ENCODE peak calls at places on chromosomes 5 and 9, in five cellular contexts. One of them, this sample, is unnamed.

GRCh38 chr9:138099803-138100598 is 222.4 kb downstream of the CACNA1B start:
- DNase-seq in choroid plexus epithelial cell: no peak
- DNase-seq in tibial nerve: no peak
- DNase-seq in heart right ventricle: no peak
- DNase-seq in fibroblast of villous mesenchyme: no peak
- DNase-seq in this sample: no peak

GRCh38 chr9:129326061-129327005 is 148.3 kb upstream of the IER5L start:
- DNase-seq in choroid plexus epithelial cell: no peak
- DNase-seq in tibial nerve: no peak
- DNase-seq in heart right ventricle: no peak
- DNase-seq in fibroblast of villous mesenchyme: no peak
- DNase-seq in this sample: no peak

GRCh38 chr9:108953983-108954574 is 19.9 kb downstream of the ABITRAM start:
- DNase-seq in tibial nerve: no peak
- DNase-seq in fibroblast of villous mesenchyme: peak
- DNase-seq in heart right ventricle: peak
- DNase-seq in choroid plexus epithelial cell: peak
- DNase-seq in this sample: peak

GRCh38 chr9:135494791-135495559 is 5.5 kb upstream of the MRPS2 start:
- DNase-seq in tibial nerve: no peak
- DNase-seq in fibroblast of villous mesenchyme: no peak
- DNase-seq in heart right ventricle: no peak
- DNase-seq in choroid plexus epithelial cell: no peak
- DNase-seq in this sample: no peak

GRCh38 chr9:87464992-87465378 is 32.7 kb upstream of the DAPK1 start:
- DNase-seq in choroid plexus epithelial cell: no peak
- DNase-seq in fibroblast of villous mesenchyme: no peak
- DNase-seq in heart right ventricle: no peak
- DNase-seq in tibial nerve: no peak
- DNase-seq in this sample: no peak

GRCh38 chr5:160751297-160751696 is 100.7 kb downstream of the ATP10B start:
- DNase-seq in tibial nerve: no peak
- DNase-seq in choroid plexus epithelial cell: no peak
- DNase-seq in heart right ventricle: no peak
- DNase-seq in fibroblast of villous mesenchyme: no peak
- DNase-seq in this sample: no peak

GRCh38 chr9:2208991-2209390 is 193.8 kb downstream of the SMARCA2 start:
- DNase-seq in fibroblast of villous mesenchyme: no peak
- DNase-seq in choroid plexus epithelial cell: no peak
- DNase-seq in heart right ventricle: no peak
- DNase-seq in tibial nerve: no peak
- DNase-seq in this sample: no peak

GRCh38 chr9:38486837-38487236 is 62.6 kb upstream of the IGFBPL1 start:
- DNase-seq in choroid plexus epithelial cell: no peak
- DNase-seq in fibroblast of villous mesenchyme: no peak
- DNase-seq in heart right ventricle: no peak
- DNase-seq in tibial nerve: no peak
- DNase-seq in this sample: no peak

GRCh38 chr9:36136277-36136893 is at the start of gene GLIPR2:
- DNase-seq in heart right ventricle: peak
- DNase-seq in tibial nerve: peak
- DNase-seq in fibroblast of villous mesenchyme: peak
- DNase-seq in choroid plexus epithelial cell: peak
- DNase-seq in this sample: peak

GRCh38 chr9:2916382-2916985 is 72.6 kb upstream of the PUM3 start:
- DNase-seq in tibial nerve: no peak
- DNase-seq in choroid plexus epithelial cell: no peak
- DNase-seq in fibroblast of villous mesenchyme: no peak
- DNase-seq in heart right ventricle: no peak
- DNase-seq in this sample: peak

GRCh38 chr9:89375181-89375760 is 57.0 kb downstream of the SECISBP2 start:
- DNase-seq in heart right ventricle: no peak
- DNase-seq in choroid plexus epithelial cell: peak
- DNase-seq in fibroblast of villous mesenchyme: peak
- DNase-seq in tibial nerve: no peak
- DNase-seq in this sample: peak

GRCh38 chr9:121844562-121844961 is 193.1 kb downstream of the DAB2IP start:
- DNase-seq in tibial nerve: no peak
- DNase-seq in choroid plexus epithelial cell: no peak
- DNase-seq in heart right ventricle: no peak
- DNase-seq in fibroblast of villous mesenchyme: no peak
- DNase-seq in this sample: no peak

GRCh38 chr5:127796207-127796606 is 93.0 kb downstream of the CCDC192 start:
- DNase-seq in tibial nerve: no peak
- DNase-seq in choroid plexus epithelial cell: no peak
- DNase-seq in fibroblast of villous mesenchyme: no peak
- DNase-seq in heart right ventricle: no peak
- DNase-seq in this sample: no peak

GRCh38 chr5:56819027-56819881 is 3.9 kb downstream of the MAP3K1 start:
- DNase-seq in choroid plexus epithelial cell: peak
- DNase-seq in heart right ventricle: no peak
- DNase-seq in tibial nerve: no peak
- DNase-seq in fibroblast of villous mesenchyme: no peak
- DNase-seq in this sample: peak

GRCh38 chr5:34709861-34710673 is 53.9 kb downstream of the RAI14 start:
- DNase-seq in tibial nerve: no peak
- DNase-seq in choroid plexus epithelial cell: peak
- DNase-seq in fibroblast of villous mesenchyme: peak
- DNase-seq in heart right ventricle: no peak
- DNase-seq in this sample: no peak

GRCh38 chr5:32767948-32768427 is 56.9 kb downstream of the NPR3 start:
- DNase-seq in choroid plexus epithelial cell: peak
- DNase-seq in heart right ventricle: no peak
- DNase-seq in tibial nerve: no peak
- DNase-seq in fibroblast of villous mesenchyme: peak
- DNase-seq in this sample: peak

GRCh38 chr9:1217076-1217475 is 166.9 kb downstream of the DMRT2 start:
- DNase-seq in heart right ventricle: no peak
- DNase-seq in tibial nerve: no peak
- DNase-seq in fibroblast of villous mesenchyme: no peak
- DNase-seq in choroid plexus epithelial cell: peak
- DNase-seq in this sample: peak

GRCh38 chr5:149656576-149657182 is 73.4 kb upstream of the PPARGC1B start:
- DNase-seq in fibroblast of villous mesenchyme: peak
- DNase-seq in choroid plexus epithelial cell: peak
- DNase-seq in tibial nerve: no peak
- DNase-seq in heart right ventricle: peak
- DNase-seq in this sample: peak

GRCh38 chr5:17056056-17056690 is 120.1 kb upstream of the MYO10 start:
- DNase-seq in tibial nerve: no peak
- DNase-seq in choroid plexus epithelial cell: no peak
- DNase-seq in heart right ventricle: peak
- DNase-seq in fibroblast of villous mesenchyme: no peak
- DNase-seq in this sample: peak

GRCh38 chr9:113949206-113950078 is 73.3 kb downstream of the ZNF618 start:
- DNase-seq in tibial nerve: no peak
- DNase-seq in choroid plexus epithelial cell: no peak
- DNase-seq in fibroblast of villous mesenchyme: no peak
- DNase-seq in heart right ventricle: no peak
- DNase-seq in this sample: no peak

GRCh38 chr9:70405808-70406445 is 8.5 kb downstream of the KLF9 start:
- DNase-seq in tibial nerve: no peak
- DNase-seq in fibroblast of villous mesenchyme: peak
- DNase-seq in choroid plexus epithelial cell: peak
- DNase-seq in heart right ventricle: no peak
- DNase-seq in this sample: no peak

GRCh38 chr9:70404261-70404660 is 10.2 kb downstream of the KLF9 start:
- DNase-seq in heart right ventricle: no peak
- DNase-seq in choroid plexus epithelial cell: no peak
- DNase-seq in tibial nerve: no peak
- DNase-seq in fibroblast of villous mesenchyme: no peak
- DNase-seq in this sample: no peak

GRCh38 chr9:70402213-70402612 is 12.2 kb downstream of the KLF9 start:
- DNase-seq in heart right ventricle: no peak
- DNase-seq in choroid plexus epithelial cell: no peak
- DNase-seq in fibroblast of villous mesenchyme: peak
- DNase-seq in tibial nerve: no peak
- DNase-seq in this sample: no peak

GRCh38 chr9:70403618-70404025 is 10.8 kb downstream of the KLF9 start:
- DNase-seq in tibial nerve: no peak
- DNase-seq in fibroblast of villous mesenchyme: no peak
- DNase-seq in choroid plexus epithelial cell: no peak
- DNase-seq in heart right ventricle: no peak
- DNase-seq in this sample: no peak

DNA sequence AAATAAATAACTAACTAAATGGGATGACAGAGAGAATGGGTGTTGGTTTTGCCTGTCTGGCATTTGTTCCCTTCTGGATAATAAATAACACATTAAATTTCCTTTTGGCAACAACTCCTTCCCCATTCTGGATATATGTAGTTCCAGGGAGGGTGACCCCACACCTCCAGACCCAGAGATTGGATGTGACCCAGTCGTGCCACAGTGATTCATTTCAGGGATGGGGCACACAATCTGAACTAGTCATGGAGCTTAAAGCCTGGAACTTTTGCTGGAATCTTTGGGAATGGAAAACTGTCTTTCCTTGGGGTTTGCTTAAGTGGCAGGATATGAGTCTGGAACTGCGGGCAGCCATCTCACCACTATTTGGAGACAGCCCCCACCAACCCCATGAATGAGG is 11.3 kb downstream of the KLF9 start:
- DNase-seq in choroid plexus epithelial cell: no peak
- DNase-seq in heart right ventricle: no peak
- DNase-seq in fibroblast of villous mesenchyme: no peak
- DNase-seq in tibial nerve: no peak
- DNase-seq in this sample: no peak
- H3K4me3 ChIP-seq in choroid plexus epithelial cell: no peak
- H3K4me3 ChIP-seq in heart right ventricle: no peak
- H3K4me3 ChIP-seq in fibroblast of villous mesenchyme: no peak
- H3K4me3 ChIP-seq in tibial nerve: no peak
- H3K4me3 ChIP-seq in this sample: no peak

GRCh38 chr5:79754865-79755555 is 65.4 kb downstream of the CMYA5 start:
- DNase-seq in heart right ventricle: no peak
- DNase-seq in fibroblast of villous mesenchyme: no peak
- DNase-seq in tibial nerve: no peak
- DNase-seq in choroid plexus epithelial cell: no peak
- DNase-seq in this sample: no peak
- H3K4me3 ChIP-seq in heart right ventricle: no peak
- H3K4me3 ChIP-seq in fibroblast of villous mesenchyme: no peak
- H3K4me3 ChIP-seq in tibial nerve: no peak
- H3K4me3 ChIP-seq in choroid plexus epithelial cell: no peak
- H3K4me3 ChIP-seq in this sample: no peak

DNA sequence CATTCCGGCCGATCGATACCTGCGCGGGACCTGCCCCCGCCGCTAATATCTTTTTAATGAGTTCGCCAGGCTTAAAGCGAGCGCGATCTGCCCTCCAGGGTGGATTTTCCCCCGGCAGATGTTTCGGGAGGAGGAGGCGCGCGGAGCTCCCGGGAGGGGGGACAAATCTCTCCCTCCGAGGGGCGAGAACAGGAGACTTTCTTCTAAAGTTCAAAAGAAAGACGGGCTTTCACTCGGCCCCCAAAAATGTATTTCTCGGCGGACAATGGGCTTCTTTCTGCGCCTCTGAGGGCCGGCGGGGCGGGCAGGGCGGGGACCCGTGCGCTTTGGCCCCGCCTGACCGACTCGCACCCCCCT is 4.1 kb upstream of the PRDM12 start:
- DNase-seq in heart right ventricle: no peak
- DNase-seq in fibroblast of villous mesenchyme: no peak
- DNase-seq in choroid plexus epithelial cell: no peak
- DNase-seq in tibial nerve: no peak
- DNase-seq in this sample: no peak
- H3K4me3 ChIP-seq in heart right ventricle: peak
- H3K4me3 ChIP-seq in fibroblast of villous mesenchyme: no peak
- H3K4me3 ChIP-seq in choroid plexus epithelial cell: no peak
- H3K4me3 ChIP-seq in tibial nerve: peak
- H3K4me3 ChIP-seq in this sample: peak

GRCh38 chr5:59036274-59036961 is 453.5 kb downstream of the RAB3C start:
- DNase-seq in heart right ventricle: no peak
- DNase-seq in fibroblast of villous mesenchyme: peak
- DNase-seq in tibial nerve: no peak
- DNase-seq in choroid plexus epithelial cell: peak
- DNase-seq in this sample: peak
- H3K4me3 ChIP-seq in heart right ventricle: no peak
- H3K4me3 ChIP-seq in fibroblast of villous mesenchyme: peak
- H3K4me3 ChIP-seq in tibial nerve: no peak
- H3K4me3 ChIP-seq in choroid plexus epithelial cell: peak
- H3K4me3 ChIP-seq in this sample: no peak

DNA sequence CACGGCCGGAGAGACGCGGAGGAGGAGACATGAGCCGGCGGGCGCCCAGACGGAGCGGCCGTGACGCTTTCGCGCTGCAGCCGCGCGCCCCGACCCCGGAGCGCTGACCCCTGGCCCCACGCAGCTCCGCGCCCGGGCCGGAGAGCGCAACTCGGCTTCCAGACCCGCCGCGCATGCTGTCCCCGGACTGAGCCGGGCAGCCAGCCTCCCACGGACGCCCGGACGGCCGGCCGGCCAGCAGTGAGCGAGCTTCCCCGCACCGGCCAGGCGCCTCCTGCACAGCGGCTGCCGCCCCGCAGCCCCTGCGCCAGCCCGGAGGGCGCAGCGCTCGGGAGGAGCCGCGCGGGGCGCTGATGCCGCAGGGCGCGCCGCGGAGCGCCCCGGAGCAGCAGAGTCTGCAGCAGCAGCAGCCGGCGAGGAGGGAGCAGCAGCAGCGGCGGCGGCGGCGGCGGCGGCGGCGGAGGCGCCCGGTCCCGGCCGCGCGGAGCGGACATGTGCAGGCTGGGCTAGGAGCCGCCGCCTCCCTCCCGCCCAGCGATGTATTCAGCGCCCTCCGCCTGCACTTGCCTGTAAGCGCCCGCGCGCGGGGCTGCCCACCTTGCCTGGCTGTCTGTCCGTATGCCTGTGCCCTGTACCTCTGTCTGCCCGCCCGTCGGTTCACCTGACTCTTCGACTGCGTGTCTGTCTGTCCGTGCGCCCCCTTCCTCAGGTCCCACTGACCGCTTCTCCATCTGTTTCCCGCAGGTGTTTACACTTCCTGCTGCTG is 399 bp downstream of the FGF18 start:
- DNase-seq in fibroblast of villous mesenchyme: peak
- DNase-seq in heart right ventricle: no peak
- DNase-seq in tibial nerve: no peak
- DNase-seq in choroid plexus epithelial cell: peak
- DNase-seq in this sample: no peak
- H3K4me3 ChIP-seq in fibroblast of villous mesenchyme: peak
- H3K4me3 ChIP-seq in heart right ventricle: peak
- H3K4me3 ChIP-seq in tibial nerve: peak
- H3K4me3 ChIP-seq in choroid plexus epithelial cell: peak
- H3K4me3 ChIP-seq in this sample: no peak

This sample was measured in bronchial epithelial cell.